ENCODE peak calls at places on chromosomes 7 and 10, in ten cellular contexts. T, V, Y, Q, P, R, K, B, F and G are unnamed samples.

GRCh38 chr10:102674566-102674965 is 30.3 kb downstream of the TRIM8 start:
- DNase-seq in T (no peak), V (no peak), Y (no peak), Q (no peak), P (no peak), R (no peak), K (no peak), B (no peak), F (no peak), G (no peak)

GRCh38 chr7:98496618-98497017 is 95.7 kb upstream of the BAIAP2L1 start:
- DNase-seq in T (no peak), V (no peak), Y (no peak), Q (no peak), P (no peak), R (no peak), K (no peak), B (no peak), F (no peak), G (no peak)

GRCh38 chr10:131786756-131787605 is 113.8 kb upstream of the PPP2R2D start:
- DNase-seq in T (peak; percentile 44), V (no peak), Y (peak; percentile 31), Q (no peak), P (no peak), R (peak; percentile 50), K (no peak), B (peak; percentile 12), F (peak; percentile 8), G (no peak)

GRCh38 chr10:123139521-123140163 is 3.9 kb downstream of the HMX3 start:
- DNase-seq in T (no peak), V (no peak), Y (peak; percentile 47), Q (no peak), P (no peak), R (no peak), K (no peak), B (no peak), F (peak; percentile 32), G (no peak)

GRCh38 chr7:76269895-76270294 is 32.6 kb upstream of the HSPB1 start:
- DNase-seq in T (no peak), V (no peak), Y (no peak), Q (no peak), P (no peak), R (no peak), K (no peak), B (no peak), F (no peak), G (no peak)

GRCh38 chr10:35378547-35379210 is 42.4 kb downstream of the CCNY start:
- DNase-seq in T (no peak), V (no peak), Y (no peak), Q (no peak), P (no peak), R (peak; percentile 49), K (no peak), B (peak; percentile 73), F (no peak), G (no peak)

GRCh38 chr7:43650457-43651052 is 67.6 kb downstream of the STK17A start:
- DNase-seq in T (no peak), V (no peak), Y (no peak), Q (no peak), P (no peak), R (no peak), K (no peak), B (peak; percentile 80), F (no peak), G (no peak)

GRCh38 chr10:44293306-44293778 is 91.6 kb downstream of the CXCL12 start:
- DNase-seq in T (no peak), V (no peak), Y (no peak), Q (no peak), P (peak; percentile 48), R (no peak), K (no peak), B (no peak), F (no peak), G (no peak)

GRCh38 chr7:129655801-129656200 is 44.3 kb downstream of the NRF1 start:
- DNase-seq in T (no peak), V (no peak), Y (no peak), Q (no peak), P (no peak), R (no peak), K (no peak), B (no peak), F (no peak), G (no peak)

GRCh38 chr7:140638311-140638791 is 2.3 kb downstream of the DENND2A start:
- DNase-seq in T (no peak), V (no peak), Y (no peak), Q (no peak), P (peak; percentile 54), R (peak; percentile 32), K (no peak), B (no peak), F (no peak), G (peak; percentile 88)

GRCh38 chr7:21338728-21339164 is 89.1 kb upstream of the SP4 start:
- DNase-seq in T (no peak), V (no peak), Y (no peak), Q (no peak), P (no peak), R (peak; percentile 25), K (peak; percentile 31), B (peak; percentile 77), F (no peak), G (no peak)

GRCh38 chr10:49103761-49104160 is 11.6 kb downstream of the VSTM4 start:
- DNase-seq in T (no peak), V (no peak), Y (no peak), Q (no peak), P (no peak), R (no peak), K (no peak), B (no peak), F (no peak), G (peak; percentile 49)

GRCh38 chr10:20890009-20890408 is 7.1 kb downstream of the NEBL start:
- DNase-seq in T (no peak), V (no peak), Y (no peak), Q (no peak), P (no peak), R (no peak), K (no peak), B (no peak), F (no peak), G (no peak)

GRCh38 chr10:106535304-106535964 is 629.1 kb downstream of the SORCS1 start:
- DNase-seq in T (no peak), V (no peak), Y (no peak), Q (no peak), P (no peak), R (peak; percentile 58), K (no peak), B (no peak), F (no peak), G (no peak)

GRCh38 chr7:39458346-39458745 is 107.9 kb upstream of the YAE1 start:
- DNase-seq in T (no peak), V (no peak), Y (peak; percentile 43), Q (no peak), P (no peak), R (no peak), K (no peak), B (no peak), F (no peak), G (no peak)

GRCh38 chr10:8498881-8499280 is 444.4 kb downstream of the GATA3 start:
- DNase-seq in T (no peak), V (no peak), Y (no peak), Q (no peak), P (no peak), R (peak; percentile 62), K (no peak), B (no peak), F (no peak), G (no peak)

GRCh38 chr10:14545827-14546226 is 215.1 kb upstream of the FRMD4A start:
- DNase-seq in T (peak; percentile 25), V (no peak), Y (no peak), Q (no peak), P (no peak), R (peak; percentile 62), K (no peak), B (peak; percentile 71), F (no peak), G (no peak)